ENCODE peak calls at places on chromosomes 1 and 21, in nine cellular contexts. One of them, this sample, is unnamed. For H3K79me2 and H3K4me1, the result is how much of the 10 kb centered on the place peaks cover.

GRCh38 chr1:11406845-11407244 is 72.1 kb upstream of the DISP3 start:
- DNase-seq in HCT116: no peak
- DNase-seq in GM23338: no peak
- DNase-seq in neural progenitor cell: no peak
- DNase-seq in fibroblast of lung: no peak
- DNase-seq in HepG2: no peak
- DNase-seq in OCI-LY7: no peak
- DNase-seq in PC-3: no peak
- DNase-seq in PC-9: no peak
- DNase-seq in this sample: no peak

GRCh38 chr1:213327318-213327667 is 276.3 kb downstream of the RPS6KC1 start:
- DNase-seq in neural progenitor cell: no peak
- DNase-seq in fibroblast of lung: peak
- DNase-seq in PC-9: no peak
- DNase-seq in GM23338: no peak
- DNase-seq in HCT116: no peak
- DNase-seq in OCI-LY7: no peak
- DNase-seq in HepG2: no peak
- DNase-seq in PC-3: peak
- DNase-seq in this sample: no peak

GRCh38 chr1:195608883-195609282 is 999.4 kb downstream of the KCNT2 start:
- DNase-seq in fibroblast of lung: no peak
- DNase-seq in OCI-LY7: no peak
- DNase-seq in PC-3: peak
- DNase-seq in HepG2: no peak
- DNase-seq in PC-9: no peak
- DNase-seq in HCT116: no peak
- DNase-seq in GM23338: peak
- DNase-seq in neural progenitor cell: peak
- DNase-seq in this sample: no peak

GRCh38 chr1:33256701-33257387 is 552 bp downstream of the ZNF362 start:
- DNase-seq in HCT116: peak
- DNase-seq in fibroblast of lung: peak
- DNase-seq in neural progenitor cell: peak
- DNase-seq in GM23338: peak
- DNase-seq in OCI-LY7: peak
- DNase-seq in HepG2: peak
- DNase-seq in PC-3: peak
- DNase-seq in PC-9: peak
- DNase-seq in this sample: peak

GRCh38 chr1:23449306-23449705 is 24.8 kb upstream of the TCEA3 start:
- DNase-seq in HepG2: no peak
- DNase-seq in HCT116: no peak
- DNase-seq in neural progenitor cell: no peak
- DNase-seq in GM23338: no peak
- DNase-seq in fibroblast of lung: no peak
- DNase-seq in PC-3: no peak
- DNase-seq in OCI-LY7: no peak
- DNase-seq in PC-9: no peak
- DNase-seq in this sample: no peak

GRCh38 chr1:243742814-243743213 is 107.2 kb downstream of the AKT3 start:
- DNase-seq in HepG2: no peak
- DNase-seq in HCT116: no peak
- DNase-seq in OCI-LY7: no peak
- DNase-seq in PC-9: no peak
- DNase-seq in fibroblast of lung: peak
- DNase-seq in GM23338: no peak
- DNase-seq in PC-3: peak
- DNase-seq in neural progenitor cell: no peak
- DNase-seq in this sample: no peak

GRCh38 chr1:3482590-3482899 is 28.1 kb downstream of the ARHGEF16 start:
- DNase-seq in PC-3: no peak
- DNase-seq in HepG2: no peak
- DNase-seq in HCT116: no peak
- DNase-seq in fibroblast of lung: no peak
- DNase-seq in OCI-LY7: no peak
- DNase-seq in GM23338: peak
- DNase-seq in PC-9: no peak
- DNase-seq in neural progenitor cell: no peak
- DNase-seq in this sample: no peak

GRCh38 chr1:117821782-117822447 is 107.5 kb downstream of the GDAP2 start:
- DNase-seq in fibroblast of lung: peak
- DNase-seq in neural progenitor cell: no peak
- DNase-seq in OCI-LY7: peak
- DNase-seq in HepG2: peak
- DNase-seq in GM23338: peak
- DNase-seq in HCT116: peak
- DNase-seq in PC-3: peak
- DNase-seq in PC-9: peak
- DNase-seq in this sample: peak

GRCh38 chr1:169472759-169473158 is 13.0 kb downstream of the SLC19A2 start:
- DNase-seq in HepG2: no peak
- DNase-seq in neural progenitor cell: no peak
- DNase-seq in PC-3: peak
- DNase-seq in fibroblast of lung: peak
- DNase-seq in GM23338: no peak
- DNase-seq in HCT116: no peak
- DNase-seq in OCI-LY7: no peak
- DNase-seq in PC-9: peak
- DNase-seq in this sample: no peak

GRCh38 chr1:169475806-169476205 is 9.9 kb downstream of the SLC19A2 start:
- DNase-seq in HCT116: no peak
- DNase-seq in PC-3: no peak
- DNase-seq in fibroblast of lung: no peak
- DNase-seq in OCI-LY7: no peak
- DNase-seq in neural progenitor cell: peak
- DNase-seq in GM23338: no peak
- DNase-seq in HepG2: no peak
- DNase-seq in PC-9: no peak
- DNase-seq in this sample: no peak

GRCh38 chr1:169468982-169469381 is 16.8 kb downstream of the SLC19A2 start:
- DNase-seq in GM23338: no peak
- DNase-seq in fibroblast of lung: peak
- DNase-seq in HepG2: no peak
- DNase-seq in PC-9: no peak
- DNase-seq in neural progenitor cell: no peak
- DNase-seq in OCI-LY7: no peak
- DNase-seq in HCT116: no peak
- DNase-seq in PC-3: peak
- DNase-seq in this sample: no peak

DNA sequence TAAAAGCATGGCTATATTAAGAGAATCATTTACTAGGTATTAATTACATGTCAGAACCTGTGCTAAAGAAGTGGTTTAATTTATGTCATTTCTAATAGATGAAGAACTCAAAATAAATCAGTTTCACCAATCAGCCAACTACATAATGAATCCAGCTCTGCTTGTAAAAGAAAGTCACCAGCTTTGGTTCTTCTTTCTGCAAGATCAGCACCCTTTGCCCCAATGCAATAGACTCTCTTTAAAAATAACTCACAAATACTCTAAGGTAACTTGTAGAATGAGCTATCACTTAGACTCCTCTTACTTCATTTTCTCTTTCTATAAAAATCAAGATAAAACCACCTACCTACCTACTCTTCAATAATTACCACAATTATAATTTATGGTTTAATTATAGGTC is 11.4 kb downstream of the SLC19A2 start:
- DNase-seq in HCT116: no peak
- DNase-seq in GM23338: no peak
- DNase-seq in PC-3: no peak
- DNase-seq in PC-9: no peak
- DNase-seq in fibroblast of lung: no peak
- DNase-seq in OCI-LY7: no peak
- DNase-seq in HepG2: no peak
- DNase-seq in neural progenitor cell: no peak
- DNase-seq in this sample: no peak
- H3K79me2 ChIP-seq in HCT116: under half
- H3K79me2 ChIP-seq in GM23338: under half
- H3K79me2 ChIP-seq in PC-3: under half
- H3K79me2 ChIP-seq in PC-9: under half
- H3K79me2 ChIP-seq in fibroblast of lung: under half
- H3K79me2 ChIP-seq in OCI-LY7: under half
- H3K79me2 ChIP-seq in HepG2: under half
- H3K79me2 ChIP-seq in neural progenitor cell: under half
- H3K79me2 ChIP-seq in this sample: under half

GRCh38 chr1:161166669-161167548 is 683 bp downstream of the PPOX start:
- DNase-seq in neural progenitor cell: peak
- DNase-seq in HepG2: no peak
- DNase-seq in GM23338: peak
- DNase-seq in PC-9: no peak
- DNase-seq in fibroblast of lung: no peak
- DNase-seq in PC-3: no peak
- DNase-seq in OCI-LY7: peak
- DNase-seq in HCT116: no peak
- DNase-seq in this sample: no peak

GRCh38 chr1:161163793-161164192 is 2.4 kb upstream of the PPOX start:
- DNase-seq in OCI-LY7: no peak
- DNase-seq in HepG2: no peak
- DNase-seq in PC-9: no peak
- DNase-seq in GM23338: no peak
- DNase-seq in PC-3: no peak
- DNase-seq in HCT116: no peak
- DNase-seq in fibroblast of lung: no peak
- DNase-seq in neural progenitor cell: no peak
- DNase-seq in this sample: no peak

GRCh38 chr1:161164901-161165620 is 1.2 kb upstream of the PPOX start:
- DNase-seq in HCT116: no peak
- DNase-seq in GM23338: peak
- DNase-seq in fibroblast of lung: no peak
- DNase-seq in PC-3: no peak
- DNase-seq in OCI-LY7: no peak
- DNase-seq in HepG2: no peak
- DNase-seq in neural progenitor cell: no peak
- DNase-seq in PC-9: no peak
- DNase-seq in this sample: no peak

GRCh38 chr1:161168906-161169305 is 2.7 kb downstream of the PPOX start:
- DNase-seq in neural progenitor cell: no peak
- DNase-seq in OCI-LY7: no peak
- DNase-seq in fibroblast of lung: no peak
- DNase-seq in PC-3: no peak
- DNase-seq in PC-9: no peak
- DNase-seq in GM23338: no peak
- DNase-seq in HepG2: no peak
- DNase-seq in HCT116: no peak
- DNase-seq in this sample: no peak

DNA sequence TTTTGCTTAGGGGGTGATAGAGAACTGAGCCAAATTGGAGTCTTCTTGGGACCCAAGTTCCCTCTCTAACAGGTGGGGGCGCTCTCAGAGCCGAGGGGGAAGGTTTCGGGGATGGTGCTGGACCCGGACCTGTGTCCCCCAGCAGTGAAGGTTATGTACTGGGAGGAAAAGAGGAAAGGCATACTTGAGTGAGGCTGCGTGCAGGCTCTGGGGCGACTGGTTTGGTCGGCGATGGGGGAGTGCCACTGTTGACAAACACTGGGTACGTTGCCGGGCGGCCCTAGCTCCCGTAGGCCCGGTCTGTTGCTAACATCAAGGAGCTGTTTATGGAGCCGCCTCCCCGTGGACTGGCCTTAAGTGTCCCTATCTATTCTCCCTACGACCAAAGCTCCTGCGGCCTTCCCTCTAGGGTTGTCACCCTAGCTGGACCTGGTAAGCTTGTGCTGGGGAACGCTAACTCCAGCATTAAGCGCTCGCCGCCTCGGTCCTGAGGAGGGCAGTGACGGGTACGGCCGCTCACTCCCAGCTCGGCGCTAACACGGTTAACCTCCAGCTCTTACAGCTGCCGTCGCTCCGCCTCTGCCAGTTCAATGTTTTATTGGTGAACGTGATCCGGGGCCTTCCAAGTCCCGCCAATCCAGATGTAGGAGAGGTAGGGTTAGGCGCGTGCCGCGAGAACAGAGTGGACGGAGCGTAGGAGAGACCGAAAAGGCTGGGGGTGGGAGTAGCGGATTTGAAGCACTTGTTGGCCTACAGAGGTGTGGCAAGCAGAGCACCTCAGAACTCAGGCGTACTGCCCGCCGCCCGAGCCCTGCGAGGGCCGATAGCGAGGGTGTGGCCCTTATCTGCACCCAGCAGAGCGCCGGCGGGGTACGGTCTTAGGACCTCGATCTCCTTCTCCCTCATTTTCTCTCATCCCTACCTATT is at the start of gene PPOX:
- DNase-seq in neural progenitor cell: peak
- DNase-seq in PC-3: peak
- DNase-seq in HepG2: peak
- DNase-seq in GM23338: peak
- DNase-seq in PC-9: peak
- DNase-seq in fibroblast of lung: peak
- DNase-seq in HCT116: peak
- DNase-seq in OCI-LY7: peak
- DNase-seq in this sample: peak
- TF ChIP-seq CTCF in neural progenitor cell: peak
- TF ChIP-seq CTCF in PC-3: peak
- TF ChIP-seq CTCF in HepG2: peak
- TF ChIP-seq CTCF in GM23338: peak
- TF ChIP-seq CTCF in PC-9: no peak
- TF ChIP-seq CTCF in fibroblast of lung: peak
- TF ChIP-seq CTCF in HCT116: no peak
- TF ChIP-seq CTCF in OCI-LY7: peak
- TF ChIP-seq CTCF in this sample: peak

DNA sequence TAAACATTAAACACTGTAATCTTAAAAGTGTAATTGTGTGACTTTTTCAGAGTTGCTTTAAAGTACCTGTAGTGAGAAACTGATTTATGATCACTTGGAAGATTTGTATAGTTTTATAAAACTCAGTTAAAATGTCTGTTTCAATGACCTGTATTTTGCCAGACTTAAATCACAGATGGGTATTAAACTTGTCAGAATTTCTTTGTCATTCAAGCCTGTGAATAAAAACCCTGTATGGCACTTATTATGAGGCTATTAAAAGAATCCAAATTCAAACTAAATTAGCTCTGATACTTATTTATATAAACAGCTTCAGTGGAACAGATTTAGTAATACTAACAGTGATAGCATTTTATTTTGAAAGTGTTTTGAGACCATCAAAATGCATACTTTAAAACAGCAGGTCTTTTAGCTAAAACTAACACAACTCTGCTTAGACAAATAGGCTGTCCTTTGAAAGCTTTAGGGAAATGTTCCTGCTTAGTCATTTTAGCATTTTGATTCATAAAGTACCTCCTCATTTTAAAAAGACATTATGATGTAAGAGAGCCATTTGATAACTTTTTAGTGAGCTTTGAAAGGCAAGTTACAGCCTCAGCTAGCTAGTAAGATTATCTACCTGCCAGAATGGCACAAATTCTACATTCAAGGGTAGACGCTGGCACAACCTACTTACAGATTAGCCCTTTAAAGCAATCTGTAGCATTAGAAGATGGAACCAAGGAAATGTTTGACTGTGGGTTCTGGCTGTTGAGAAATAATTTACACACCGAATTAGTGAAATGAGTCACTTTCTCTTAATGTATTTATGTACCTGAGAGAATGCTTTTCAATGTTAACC is 9.4 kb downstream of the SOD1 start:
- DNase-seq in HepG2: no peak
- DNase-seq in OCI-LY7: no peak
- DNase-seq in HCT116: no peak
- DNase-seq in fibroblast of lung: no peak
- DNase-seq in PC-3: no peak
- DNase-seq in PC-9: no peak
- DNase-seq in GM23338: no peak
- DNase-seq in neural progenitor cell: no peak
- DNase-seq in this sample: no peak
- H3K4me1 ChIP-seq in HepG2: under half
- H3K4me1 ChIP-seq in OCI-LY7: under half
- H3K4me1 ChIP-seq in HCT116: under half
- H3K4me1 ChIP-seq in fibroblast of lung: under half
- H3K4me1 ChIP-seq in PC-3: under half
- H3K4me1 ChIP-seq in PC-9: under half
- H3K4me1 ChIP-seq in GM23338: under half
- H3K4me1 ChIP-seq in neural progenitor cell: under half
- H3K4me1 ChIP-seq in this sample: under half

GRCh38 chr1:201773764-201774163 is 55.2 kb upstream of the IPO9 start:
- DNase-seq in PC-9: no peak
- DNase-seq in PC-3: peak
- DNase-seq in GM23338: no peak
- DNase-seq in HCT116: no peak
- DNase-seq in HepG2: no peak
- DNase-seq in fibroblast of lung: peak
- DNase-seq in OCI-LY7: no peak
- DNase-seq in neural progenitor cell: no peak
- DNase-seq in this sample: no peak
- H3K79me2 ChIP-seq in PC-9: under half
- H3K79me2 ChIP-seq in PC-3: under half
- H3K79me2 ChIP-seq in GM23338: under half
- H3K79me2 ChIP-seq in HCT116: under half
- H3K79me2 ChIP-seq in HepG2: under half
- H3K79me2 ChIP-seq in fibroblast of lung: half or more
- H3K79me2 ChIP-seq in OCI-LY7: under half
- H3K79me2 ChIP-seq in neural progenitor cell: half or more
- H3K79me2 ChIP-seq in this sample: under half